ENCODE peak calls at places on chromosomes 16 and 17, in four cellular contexts. One of them, this sample, is unnamed.

GRCh38 chr17:75047398-75048098 is 523 bp downstream of the KCTD2 start:
- DNase-seq in colonic mucosa: peak
- DNase-seq in neuronal stem cell: peak
- DNase-seq in SK-N-SH: no peak
- DNase-seq in this sample: peak

GRCh38 chr16:89118361-89119061 is 24.9 kb downstream of the ACSF3 start:
- DNase-seq in colonic mucosa: no peak
- DNase-seq in neuronal stem cell: no peak
- DNase-seq in SK-N-SH: no peak
- DNase-seq in this sample: peak

GRCh38 chr16:58086381-58087208 is 42.6 kb downstream of the CFAP20 start:
- DNase-seq in colonic mucosa: no peak
- DNase-seq in neuronal stem cell: no peak
- DNase-seq in SK-N-SH: peak
- DNase-seq in this sample: no peak

GRCh38 chr17:67477687-67478086 is 100.6 kb downstream of the PITPNC1 start:
- DNase-seq in colonic mucosa: no peak
- DNase-seq in neuronal stem cell: no peak
- DNase-seq in SK-N-SH: no peak
- DNase-seq in this sample: peak

GRCh38 chr17:77354721-77355455 is 214.1 kb downstream of the SEC14L1 start:
- DNase-seq in colonic mucosa: peak
- DNase-seq in neuronal stem cell: no peak
- DNase-seq in SK-N-SH: peak
- DNase-seq in this sample: peak

GRCh38 chr16:24119807-24120206 is 136.3 kb upstream of the CACNG3 start:
- DNase-seq in colonic mucosa: no peak
- DNase-seq in neuronal stem cell: no peak
- DNase-seq in SK-N-SH: no peak
- DNase-seq in this sample: no peak

GRCh38 chr17:58591455-58591854 is 77.0 kb upstream of the MTMR4 start:
- DNase-seq in colonic mucosa: no peak
- DNase-seq in neuronal stem cell: no peak
- DNase-seq in SK-N-SH: no peak
- DNase-seq in this sample: no peak

GRCh38 chr16:73020409-73020884 is 27.5 kb downstream of the ZFHX3 start:
- DNase-seq in colonic mucosa: peak
- DNase-seq in neuronal stem cell: no peak
- DNase-seq in SK-N-SH: no peak
- DNase-seq in this sample: peak

GRCh38 chr17:62716834-62717588 is 89.5 kb downstream of the MRC2 start:
- DNase-seq in colonic mucosa: no peak
- DNase-seq in neuronal stem cell: no peak
- DNase-seq in SK-N-SH: no peak
- DNase-seq in this sample: no peak

GRCh38 chr17:79255046-79255445 is 180.4 kb downstream of the ENGASE start:
- DNase-seq in colonic mucosa: no peak
- DNase-seq in neuronal stem cell: no peak
- DNase-seq in SK-N-SH: no peak
- DNase-seq in this sample: no peak

GRCh38 chr16:58392215-58393137 is at the start of gene GINS3:
- DNase-seq in colonic mucosa: peak
- DNase-seq in neuronal stem cell: peak
- DNase-seq in SK-N-SH: peak
- DNase-seq in this sample: peak

GRCh38 chr17:75769536-75769935 is 4.5 kb upstream of the GALK1 start:
- DNase-seq in colonic mucosa: peak
- DNase-seq in neuronal stem cell: no peak
- DNase-seq in SK-N-SH: peak
- DNase-seq in this sample: no peak

GRCh38 chr17:50636804-50637195 is 2.1 kb downstream of the ABCC3 start:
- DNase-seq in colonic mucosa: no peak
- DNase-seq in neuronal stem cell: no peak
- DNase-seq in SK-N-SH: peak
- DNase-seq in this sample: no peak

GRCh38 chr16:11613381-11614303 is 26.9 kb upstream of the LITAF start:
- DNase-seq in colonic mucosa: peak
- DNase-seq in neuronal stem cell: no peak
- DNase-seq in SK-N-SH: no peak
- DNase-seq in this sample: peak

GRCh38 chr17:65013613-65014391 is 42.7 kb downstream of the GNA13 start:
- DNase-seq in colonic mucosa: no peak
- DNase-seq in neuronal stem cell: no peak
- DNase-seq in SK-N-SH: no peak
- DNase-seq in this sample: peak

GRCh38 chr17:31724026-31724425 is 135.0 kb downstream of the COPRS start:
- DNase-seq in colonic mucosa: no peak
- DNase-seq in neuronal stem cell: no peak
- DNase-seq in SK-N-SH: no peak
- DNase-seq in this sample: peak

GRCh38 chr17:50271173-50271750 is 3.0 kb upstream of the TMEM92 start:
- DNase-seq in colonic mucosa: peak
- DNase-seq in neuronal stem cell: no peak
- DNase-seq in SK-N-SH: no peak
- DNase-seq in this sample: peak

GRCh38 chr16:1991135-1991551 is 1.4 kb downstream of the SYNGR3 start:
- DNase-seq in colonic mucosa: peak
- DNase-seq in neuronal stem cell: no peak
- DNase-seq in SK-N-SH: no peak
- DNase-seq in this sample: no peak
- H3K4me3 ChIP-seq in colonic mucosa: peak
- H3K4me3 ChIP-seq in neuronal stem cell: peak
- H3K4me3 ChIP-seq in SK-N-SH: peak
- H3K4me3 ChIP-seq in this sample: no peak

GRCh38 chr17:7476951-7477350 is 2.5 kb downstream of the ZBTB4 start:
- DNase-seq in colonic mucosa: no peak
- DNase-seq in neuronal stem cell: no peak
- DNase-seq in SK-N-SH: no peak
- DNase-seq in this sample: no peak
- H3K9ac ChIP-seq in colonic mucosa: peak
- H3K9ac ChIP-seq in neuronal stem cell: no peak
- H3K9ac ChIP-seq in SK-N-SH: no peak
- H3K9ac ChIP-seq in this sample: peak

GRCh38 chr16:66551362-66551761 is 1.0 kb upstream of the CKLF start:
- DNase-seq in colonic mucosa: peak
- DNase-seq in neuronal stem cell: no peak
- DNase-seq in SK-N-SH: peak
- DNase-seq in this sample: peak
- H3K4me3 ChIP-seq in colonic mucosa: no peak
- H3K4me3 ChIP-seq in neuronal stem cell: no peak
- H3K4me3 ChIP-seq in SK-N-SH: no peak
- H3K4me3 ChIP-seq in this sample: no peak

GRCh38 chr16:470418-470817 is 45.0 kb downstream of the RAB11FIP3 start:
- DNase-seq in colonic mucosa: no peak
- DNase-seq in neuronal stem cell: no peak
- DNase-seq in SK-N-SH: no peak
- DNase-seq in this sample: no peak
- H3K9ac ChIP-seq in colonic mucosa: no peak
- H3K9ac ChIP-seq in neuronal stem cell: no peak
- H3K9ac ChIP-seq in SK-N-SH: no peak
- H3K9ac ChIP-seq in this sample: no peak

GRCh38 chr16:61181982-61182381 is 854.3 kb downstream of the CDH8 start:
- DNase-seq in colonic mucosa: no peak
- DNase-seq in neuronal stem cell: no peak
- DNase-seq in SK-N-SH: no peak
- DNase-seq in this sample: no peak
- H3K4me3 ChIP-seq in colonic mucosa: no peak
- H3K4me3 ChIP-seq in neuronal stem cell: no peak
- H3K4me3 ChIP-seq in SK-N-SH: no peak
- H3K4me3 ChIP-seq in this sample: no peak

GRCh38 chr17:44209786-44210341 is 9.6 kb downstream of the UBTF start:
- DNase-seq in colonic mucosa: no peak
- DNase-seq in neuronal stem cell: no peak
- DNase-seq in SK-N-SH: no peak
- DNase-seq in this sample: no peak
- H3K9ac ChIP-seq in colonic mucosa: no peak
- H3K9ac ChIP-seq in neuronal stem cell: no peak
- H3K9ac ChIP-seq in SK-N-SH: no peak
- H3K9ac ChIP-seq in this sample: no peak

GRCh38 chr17:71409712-71410111 is 711.1 kb upstream of the SOX9 start:
- DNase-seq in colonic mucosa: no peak
- DNase-seq in neuronal stem cell: no peak
- DNase-seq in SK-N-SH: no peak
- DNase-seq in this sample: peak

GRCh38 chr17:71417142-71417541 is 703.7 kb upstream of the SOX9 start:
- DNase-seq in colonic mucosa: no peak
- DNase-seq in neuronal stem cell: no peak
- DNase-seq in SK-N-SH: no peak
- DNase-seq in this sample: peak

GRCh38 chr17:71412803-71413202 is 708.0 kb upstream of the SOX9 start:
- DNase-seq in colonic mucosa: no peak
- DNase-seq in neuronal stem cell: no peak
- DNase-seq in SK-N-SH: no peak
- DNase-seq in this sample: peak

GRCh38 chr17:71409137-71409536 is 711.7 kb upstream of the SOX9 start:
- DNase-seq in colonic mucosa: no peak
- DNase-seq in neuronal stem cell: no peak
- DNase-seq in SK-N-SH: no peak
- DNase-seq in this sample: no peak

DNA sequence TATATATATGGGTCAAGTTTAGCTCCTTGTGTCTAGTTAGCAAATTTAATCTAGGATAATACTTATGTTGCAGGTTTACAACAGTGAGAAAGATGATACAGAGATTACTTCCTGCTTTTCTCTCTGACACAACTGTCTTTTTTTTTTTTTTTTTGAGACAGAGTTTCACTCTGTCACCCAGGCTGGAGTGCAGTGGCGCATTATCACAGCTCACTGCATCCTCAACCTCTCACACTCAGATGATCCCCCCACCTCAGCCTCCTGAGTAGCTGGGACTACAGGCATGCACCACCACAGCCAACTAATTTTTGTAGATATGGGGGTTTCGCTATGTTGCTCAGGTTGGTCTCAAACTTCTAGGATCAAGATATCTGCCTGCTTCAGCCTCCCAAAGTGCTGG is 706.9 kb upstream of the SOX9 start:
- DNase-seq in colonic mucosa: no peak
- DNase-seq in neuronal stem cell: no peak
- DNase-seq in SK-N-SH: no peak
- DNase-seq in this sample: no peak
- H3K4me3 ChIP-seq in colonic mucosa: no peak
- H3K4me3 ChIP-seq in neuronal stem cell: no peak
- H3K4me3 ChIP-seq in SK-N-SH: no peak
- H3K4me3 ChIP-seq in this sample: no peak

GRCh38 chr17:47715669-47716325 is 17.2 kb upstream of the TBX21 start:
- DNase-seq in colonic mucosa: no peak
- DNase-seq in neuronal stem cell: no peak
- DNase-seq in SK-N-SH: no peak
- DNase-seq in this sample: no peak
- H3K9ac ChIP-seq in colonic mucosa: no peak
- H3K9ac ChIP-seq in neuronal stem cell: no peak
- H3K9ac ChIP-seq in SK-N-SH: no peak
- H3K9ac ChIP-seq in this sample: no peak

GRCh38 chr16:87843678-87844373 is 25.5 kb downstream of the SLC7A5 start:
- DNase-seq in colonic mucosa: no peak
- DNase-seq in neuronal stem cell: no peak
- DNase-seq in SK-N-SH: no peak
- DNase-seq in this sample: no peak

GRCh38 chr16:87840462-87840978 is 28.8 kb downstream of the SLC7A5 start:
- DNase-seq in colonic mucosa: no peak
- DNase-seq in neuronal stem cell: no peak
- DNase-seq in SK-N-SH: no peak
- DNase-seq in this sample: no peak

GRCh38 chr16:87839542-87840461 is 29.5 kb downstream of the SLC7A5 start:
- DNase-seq in colonic mucosa: no peak
- DNase-seq in neuronal stem cell: no peak
- DNase-seq in SK-N-SH: no peak
- DNase-seq in this sample: no peak

GRCh38 chr16:87842209-87842869 is 27.0 kb downstream of the SLC7A5 start:
- DNase-seq in colonic mucosa: no peak
- DNase-seq in neuronal stem cell: no peak
- DNase-seq in SK-N-SH: no peak
- DNase-seq in this sample: no peak

GRCh38 chr16:87841608-87842208 is 27.6 kb downstream of the SLC7A5 start:
- DNase-seq in colonic mucosa: no peak
- DNase-seq in neuronal stem cell: no peak
- DNase-seq in SK-N-SH: no peak
- DNase-seq in this sample: no peak
- H3K4me3 ChIP-seq in colonic mucosa: no peak
- H3K4me3 ChIP-seq in neuronal stem cell: no peak
- H3K4me3 ChIP-seq in SK-N-SH: no peak
- H3K4me3 ChIP-seq in this sample: no peak

This sample was measured in fibroblast of lung.